ENCODE peak calls at places on chromosome 12, in nine cellular contexts. H is uterus; A is cardiac fibroblast; Q is CD8-positive, alpha-beta memory T cell; E is AG10803; L is DND-41; K is tibial artery; M is heart right ventricle; Y is SK-N-MC. C is an unnamed sample.

GRCh38 chr12:80443974-80444666 is at the start of gene PTPRQ:
- DNase-seq in H (no peak), A (peak; percentile 49), Q (no peak), E (peak; percentile 70), L (no peak), K (no peak), M (no peak), Y (no peak), C (no peak)

GRCh38 chr12:62749586-62749985 is 185.4 kb downstream of the PPM1H start:
- DNase-seq in H (no peak), A (no peak), Q (no peak), E (no peak), L (no peak), K (no peak), M (no peak), Y (no peak), C (no peak)

GRCh38 chr12:104575442-104575841 is 118.7 kb downstream of the CHST11 start:
- DNase-seq in H (no peak), A (no peak), Q (no peak), E (no peak), L (no peak), K (no peak), M (no peak), Y (no peak), C (peak; percentile 60)

GRCh38 chr12:110577717-110578521 is 5.2 kb downstream of the PPTC7 start:
- DNase-seq in H (no peak), A (peak; percentile 95), Q (no peak), E (peak; percentile 73), L (no peak), K (no peak), M (no peak), Y (no peak), C (no peak)

GRCh38 chr12:53170876-53171724 is 9.4 kb upstream of the ZNF740 start:
- DNase-seq in H (peak; percentile 9), A (no peak), Q (no peak), E (no peak), L (no peak), K (no peak), M (no peak), Y (no peak), C (no peak)

GRCh38 chr12:114835031-114835430 is 151.1 kb upstream of the TBX3 start:
- DNase-seq in H (no peak), A (peak; percentile 93), Q (no peak), E (peak; percentile 85), L (no peak), K (no peak), M (no peak), Y (no peak), C (no peak)

GRCh38 chr12:537772-538171 is 78.0 kb downstream of the B4GALNT3 start:
- DNase-seq in H (no peak), A (no peak), Q (no peak), E (no peak), L (no peak), K (no peak), M (no peak), Y (no peak), C (no peak)

GRCh38 chr12:108119126-108119973 is 9.7 kb upstream of the WSCD2 start:
- DNase-seq in H (no peak), A (no peak), Q (no peak), E (no peak), L (no peak), K (no peak), M (no peak), Y (no peak), C (no peak)

GRCh38 chr12:3700861-3701260 is 52.0 kb downstream of the CRACR2A start:
- DNase-seq in H (no peak), A (peak; percentile 76), Q (no peak), E (peak; percentile 83), L (no peak), K (no peak), M (no peak), Y (no peak), C (no peak)

GRCh38 chr12:101678081-101678480 is 19.4 kb upstream of the CHPT1 start:
- DNase-seq in H (no peak), A (no peak), Q (no peak), E (no peak), L (no peak), K (no peak), M (no peak), Y (no peak), C (no peak)

GRCh38 chr12:25835385-25835784 is 123.1 kb upstream of the RASSF8 start:
- DNase-seq in H (no peak), A (no peak), Q (no peak), E (no peak), L (no peak), K (no peak), M (no peak), Y (no peak), C (no peak)
- H3K4me3 ChIP-seq in H (no peak overlapping the region), A (no peak overlapping the region), Q (no peak overlapping the region), E (no peak overlapping the region), L (no peak overlapping the region), K (no peak overlapping the region), M (no peak overlapping the region), Y (no peak overlapping the region), C (no peak overlapping the region)

GRCh38 chr12:69348162-69348938 is at the start of gene LYZ:
- DNase-seq in H (no peak), A (no peak), Q (no peak), E (no peak), L (no peak), K (no peak), M (no peak), Y (no peak), C (no peak)

GRCh38 chr12:69350777-69351176 is 2.6 kb downstream of the LYZ start:
- DNase-seq in H (no peak), A (no peak), Q (no peak), E (no peak), L (no peak), K (no peak), M (no peak), Y (no peak), C (no peak)

GRCh38 chr12:69351462-69352236 is 3.5 kb downstream of the LYZ start:
- DNase-seq in H (no peak), A (no peak), Q (no peak), E (no peak), L (no peak), K (no peak), M (no peak), Y (no peak), C (no peak)

GRCh38 chr12:69352904-69353303 is 4.7 kb downstream of the LYZ start:
- DNase-seq in H (no peak), A (no peak), Q (no peak), E (no peak), L (no peak), K (no peak), M (no peak), Y (no peak), C (no peak)

DNA sequence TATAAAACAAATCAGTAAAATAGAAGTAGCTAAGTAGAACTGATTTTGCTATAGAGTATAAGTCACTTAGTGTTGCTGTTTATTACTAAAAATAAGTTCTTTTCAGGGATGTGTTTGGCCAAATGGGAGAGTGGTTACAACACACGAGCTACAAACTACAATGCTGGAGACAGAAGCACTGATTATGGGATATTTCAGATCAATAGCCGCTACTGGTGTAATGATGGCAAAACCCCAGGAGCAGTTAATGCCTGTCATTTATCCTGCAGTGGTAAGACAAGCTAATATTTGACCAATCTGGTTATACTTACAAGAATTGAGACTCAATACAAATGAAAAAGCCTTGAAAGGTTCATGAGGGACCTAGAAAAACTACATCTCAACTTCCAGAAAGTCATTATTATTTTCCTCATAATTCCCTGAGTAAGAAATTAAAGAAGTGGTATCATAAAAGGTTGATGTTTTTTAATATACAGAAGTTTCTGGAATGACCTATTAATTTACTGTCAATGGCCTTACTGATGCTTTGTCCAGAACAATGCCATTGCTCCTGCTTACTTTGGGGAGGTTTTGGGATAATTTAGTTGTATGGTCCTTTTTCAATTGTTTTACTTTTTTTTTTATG is 1.9 kb downstream of the LYZ start:
- DNase-seq in H (no peak), A (no peak), Q (no peak), E (no peak), L (no peak), K (no peak), M (no peak), Y (no peak), C (no peak)
- H3K4me3 ChIP-seq in H (no peak overlapping the region), A (no peak overlapping the region), Q (no peak overlapping the region), E (no peak overlapping the region), L (no peak overlapping the region), K (no peak overlapping the region), M (peak overlapping the region; percentile 13), Y (no peak overlapping the region), C (no peak overlapping the region)

GRCh38 chr12:64395739-64396138 is 5.2 kb upstream of the C12orf56 start:
- DNase-seq in H (no peak), A (peak; percentile 24), Q (no peak), E (no peak), L (no peak), K (no peak), M (no peak), Y (no peak), C (no peak)

GRCh38 chr12:64404470-64405446 is 566 bp downstream of the XPOT start:
- DNase-seq in H (peak; percentile 68), A (peak; percentile 84), Q (peak; percentile 30), E (peak; percentile 92), L (peak; percentile 88), K (peak; percentile 46), M (peak; percentile 58), Y (no peak), C (peak; percentile 30)

GRCh38 chr12:64402181-64402580 is 2.0 kb upstream of the XPOT start:
- DNase-seq in H (no peak), A (no peak), Q (no peak), E (no peak), L (no peak), K (no peak), M (no peak), Y (no peak), C (no peak)

GRCh38 chr12:64403708-64404469 is at the start of gene XPOT:
- DNase-seq in H (peak; percentile 95), A (peak; percentile 98), Q (peak; percentile 90), E (peak; percentile 98), L (peak; percentile 96), K (peak; percentile 92), M (peak; percentile 95), Y (peak; percentile 76), C (peak; percentile 96)

GRCh38 chr12:64400041-64400440 is 4.2 kb upstream of the XPOT start:
- DNase-seq in H (no peak), A (peak; percentile 83), Q (peak; percentile 32), E (peak; percentile 25), L (no peak), K (no peak), M (no peak), Y (no peak), C (no peak)
- H3K4me3 ChIP-seq in H (no peak overlapping the region), A (no peak overlapping the region), Q (no peak overlapping the region), E (no peak overlapping the region), L (no peak overlapping the region), K (no peak overlapping the region), M (no peak overlapping the region), Y (no peak overlapping the region), C (no peak overlapping the region)

DNA sequence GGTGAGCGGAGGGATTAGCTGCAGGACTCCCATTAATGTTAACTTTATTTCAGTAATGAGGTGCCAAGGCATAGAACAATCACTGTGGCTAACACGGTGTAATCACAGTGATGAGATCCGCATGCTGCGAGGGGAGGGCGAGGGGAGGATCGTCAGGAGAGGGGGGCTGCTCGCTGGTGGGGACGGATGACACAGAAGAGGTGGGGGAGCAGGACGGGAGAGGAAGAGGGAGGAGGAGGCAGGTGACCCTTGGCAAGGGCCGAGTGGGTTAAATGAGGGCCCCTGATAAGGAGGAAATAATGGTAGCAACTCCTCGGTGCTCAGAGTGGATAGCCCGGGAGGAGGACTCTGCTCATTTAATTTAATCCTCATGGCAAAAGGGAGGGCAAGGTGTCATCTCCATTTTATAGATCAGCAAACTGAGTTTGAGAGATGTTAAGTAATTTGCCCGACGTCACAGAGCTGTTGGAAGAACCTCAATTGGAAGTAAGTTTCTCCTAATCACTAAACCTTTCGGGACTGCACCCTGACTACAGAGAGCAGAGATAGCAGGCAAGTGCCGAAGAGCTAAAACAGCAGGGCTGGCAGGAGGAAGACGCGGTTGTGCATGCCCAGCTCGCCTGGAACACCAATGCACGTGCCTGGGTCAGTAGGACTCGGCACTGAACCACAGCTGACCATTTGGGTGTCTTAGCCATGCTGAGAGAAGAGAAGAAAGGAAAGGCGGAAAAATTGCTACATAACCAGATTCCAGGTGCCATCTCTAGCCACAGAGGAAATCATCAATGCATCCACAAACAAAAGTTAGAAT is 43.0 kb downstream of the SPRING1 start:
- DNase-seq in H (no peak), A (no peak), Q (no peak), E (no peak), L (no peak), K (no peak), M (no peak), Y (no peak), C (no peak)
- H3K4me3 ChIP-seq in H (no peak overlapping the region), A (no peak overlapping the region), Q (no peak overlapping the region), E (no peak overlapping the region), L (no peak overlapping the region), K (no peak overlapping the region), M (peak overlapping the region; percentile 51), Y (no peak overlapping the region), C (no peak overlapping the region)

C was measured in Jurkat, Clone E6-1.